ENCODE peak calls at places on chromosomes 5 and 9, in five cellular contexts. J, G, T, S and O are unnamed samples.

GRCh38 chr5:1003296-1003937 is 5.2 kb upstream of the NKD2 start:
- DNase-seq in J (no peak), G (no peak), T (no peak), S (no peak), O (no peak)

GRCh38 chr9:36870960-36871359 is 163.1 kb downstream of the PAX5 start:
- DNase-seq in J (no peak), G (no peak), T (no peak), S (no peak), O (no peak)

GRCh38 chr9:116027096-116027495 is 126.5 kb upstream of the PAPPA start:
- DNase-seq in J (no peak), G (no peak), T (no peak), S (no peak), O (no peak)

GRCh38 chr9:87322840-87323635 is 174.6 kb upstream of the DAPK1 start:
- DNase-seq in J (no peak), G (no peak), T (no peak), S (no peak), O (no peak)

GRCh38 chr5:173729079-173729765 is 112.8 kb upstream of the BOD1 start:
- DNase-seq in J (no peak), G (no peak), T (no peak), S (no peak), O (no peak)

GRCh38 chr5:52799358-52799982 is 11.8 kb downstream of the ITGA1 start:
- DNase-seq in J (peak), G (peak), T (peak), S (no peak), O (no peak)

GRCh38 chr9:91253488-91253887 is 108.2 kb downstream of the AUH start:
- DNase-seq in J (peak), G (peak), T (no peak), S (no peak), O (no peak)

GRCh38 chr5:123209163-123210013 is 120.3 kb downstream of the PRDM6 start:
- DNase-seq in J (peak), G (peak), T (no peak), S (no peak), O (no peak)

GRCh38 chr9:111034146-111034545 is 4.1 kb downstream of the LPAR1 start:
- DNase-seq in J (no peak), G (no peak), T (no peak), S (no peak), O (no peak)

GRCh38 chr5:74031536-74031935 is 405.5 kb downstream of the ARHGEF28 start:
- DNase-seq in J (no peak), G (no peak), T (no peak), S (no peak), O (no peak)

GRCh38 chr5:180471866-180472265 is 22.3 kb upstream of the CNOT6 start:
- DNase-seq in J (no peak), G (no peak), T (no peak), S (no peak), O (no peak)

GRCh38 chr9:84404095-84404686 is 63.6 kb upstream of the SLC28A3 start:
- DNase-seq in J (peak), G (peak), T (peak), S (peak), O (no peak)

GRCh38 chr9:104260004-104260403 is 165.9 kb downstream of the SMC2 start:
- DNase-seq in J (no peak), G (no peak), T (no peak), S (no peak), O (no peak)

GRCh38 chr9:119556129-119556875 is 187.1 kb upstream of the BRINP1 start:
- DNase-seq in J (peak), G (peak), T (peak), S (peak), O (no peak)

GRCh38 chr5:78288246-78288645 is 6.3 kb downstream of the AP3B1 start:
- DNase-seq in J (no peak), G (no peak), T (no peak), S (no peak), O (no peak)

GRCh38 chr5:55467862-55468551 is 66.8 kb downstream of the PLPP1 start:
- DNase-seq in J (no peak), G (no peak), T (no peak), S (no peak), O (no peak)

GRCh38 chr5:125412051-125412560 is 665.7 kb upstream of the ZNF608 start:
- DNase-seq in J (no peak), G (no peak), T (no peak), S (no peak), O (peak)

GRCh38 chr9:121707477-121708424 is 56.3 kb downstream of the DAB2IP start:
- DNase-seq in J (no peak), G (no peak), T (no peak), S (no peak), O (peak)

GRCh38 chr5:127694518-127695171 is 8.5 kb upstream of the CCDC192 start:
- DNase-seq in J (no peak), G (no peak), T (no peak), S (no peak), O (no peak)

GRCh38 chr9:83013867-83014605 is 48.9 kb downstream of the RASEF start:
- DNase-seq in J (no peak), G (no peak), T (no peak), S (no peak), O (no peak)

GRCh38 chr5:1315709-1316587 is 21.1 kb upstream of the TERT start:
- DNase-seq in J (peak), G (peak), T (no peak), S (no peak), O (peak)

GRCh38 chr5:203246-203645 is 12.0 kb downstream of the LRRC14B start:
- DNase-seq in J (no peak), G (no peak), T (no peak), S (no peak), O (no peak)

GRCh38 chr5:132662925-132663770 is 5.2 kb downstream of the IL13 start:
- DNase-seq in J (peak), G (peak), T (no peak), S (no peak), O (peak)

GRCh38 chr9:114947058-114947457 is 16.7 kb upstream of the TNFSF8 start:
- DNase-seq in J (no peak), G (no peak), T (no peak), S (no peak), O (no peak)

GRCh38 chr5:157303667-157304327 is 37.9 kb downstream of the CYFIP2 start:
- DNase-seq in J (peak), G (no peak), T (no peak), S (peak), O (no peak)

GRCh38 chr9:90002299-90003045 is 397.7 kb downstream of the GADD45G start:
- DNase-seq in J (no peak), G (no peak), T (peak), S (no peak), O (no peak)

GRCh38 chr5:81208904-81209303 is 24.2 kb upstream of the CKMT2 start:
- DNase-seq in J (no peak), G (no peak), T (no peak), S (no peak), O (no peak)

GRCh38 chr5:45862763-45863162 is 166.6 kb upstream of the HCN1 start:
- DNase-seq in J (no peak), G (no peak), T (no peak), S (no peak), O (no peak)

GRCh38 chr5:151082976-151083651 is 2.3 kb upstream of the TNIP1 start:
- DNase-seq in J (no peak), G (no peak), T (no peak), S (no peak), O (no peak)

DNA sequence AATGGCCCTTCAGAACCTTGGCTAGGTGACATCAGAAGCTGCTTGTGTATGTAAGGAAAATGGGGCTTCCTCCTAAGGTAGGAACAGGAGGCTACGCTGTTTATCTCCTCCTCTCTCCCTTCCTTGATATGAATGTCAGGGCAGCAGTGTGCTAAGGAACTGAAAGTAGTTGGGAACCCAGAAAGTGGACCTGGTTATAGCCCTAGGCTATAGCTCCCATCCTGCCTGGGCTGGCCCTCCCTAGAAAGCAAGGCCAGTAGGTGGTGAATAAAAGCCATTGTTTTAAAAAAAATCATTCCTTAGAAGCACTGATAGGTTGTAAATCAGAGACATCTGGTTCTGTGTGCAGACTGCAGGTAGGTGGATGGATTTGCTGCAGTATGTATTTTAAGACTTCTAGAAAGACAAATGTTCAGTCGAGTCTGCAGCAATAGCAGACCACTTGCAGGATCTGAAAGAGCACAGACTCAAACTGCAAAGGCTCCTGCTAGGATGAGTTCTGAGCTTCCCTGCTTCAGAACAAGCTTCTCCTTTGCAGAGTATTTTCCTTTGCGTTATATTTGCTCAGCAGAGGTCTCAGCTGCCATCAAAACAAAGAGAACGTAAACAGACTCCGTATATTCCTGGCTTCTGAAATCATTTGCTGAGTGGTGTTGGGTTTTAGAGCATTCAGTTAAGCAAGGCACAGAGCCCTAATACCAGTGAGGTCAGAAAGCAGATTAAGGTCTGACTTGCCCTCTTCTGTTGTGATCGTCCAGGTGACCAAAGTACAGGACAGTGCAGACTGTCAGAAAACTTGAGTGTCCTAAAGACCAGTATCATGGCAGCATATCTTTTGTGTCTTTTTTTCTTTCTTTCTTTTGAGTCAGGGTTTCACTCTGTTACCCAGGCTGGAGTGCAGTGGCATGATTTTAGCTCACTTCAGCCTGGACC is 20.1 kb upstream of the CFAP157 start:
- DNase-seq in J (no peak), G (no peak), T (no peak), S (no peak), O (no peak)
- TF ChIP-seq POLR2AphosphoS5 in J (no peak), G (no peak), T (no peak), S (no peak), O (no peak)

GRCh38 chr5:145943674-145944121 is 7.3 kb downstream of the SH3RF2 start:
- DNase-seq in J (peak), G (no peak), T (no peak), S (no peak), O (no peak)
- TF ChIP-seq USF2 in J (no peak), G (no peak), T (no peak), S (no peak), O (no peak)

GRCh38 chr9:129414377-129415021 is 206.4 kb downstream of the C9orf50 start:
- DNase-seq in J (peak), G (peak), T (no peak), S (no peak), O (no peak)
- TF ChIP-seq POLR2AphosphoS5 in J (no peak), G (peak), T (no peak), S (no peak), O (no peak)

GRCh38 chr9:92295827-92296258 is 2.3 kb upstream of the IARS1 start:
- DNase-seq in J (peak), G (no peak), T (no peak), S (no peak), O (no peak)
- TF ChIP-seq USF2 in J (no peak), G (no peak), T (no peak), S (no peak), O (no peak)

DNA sequence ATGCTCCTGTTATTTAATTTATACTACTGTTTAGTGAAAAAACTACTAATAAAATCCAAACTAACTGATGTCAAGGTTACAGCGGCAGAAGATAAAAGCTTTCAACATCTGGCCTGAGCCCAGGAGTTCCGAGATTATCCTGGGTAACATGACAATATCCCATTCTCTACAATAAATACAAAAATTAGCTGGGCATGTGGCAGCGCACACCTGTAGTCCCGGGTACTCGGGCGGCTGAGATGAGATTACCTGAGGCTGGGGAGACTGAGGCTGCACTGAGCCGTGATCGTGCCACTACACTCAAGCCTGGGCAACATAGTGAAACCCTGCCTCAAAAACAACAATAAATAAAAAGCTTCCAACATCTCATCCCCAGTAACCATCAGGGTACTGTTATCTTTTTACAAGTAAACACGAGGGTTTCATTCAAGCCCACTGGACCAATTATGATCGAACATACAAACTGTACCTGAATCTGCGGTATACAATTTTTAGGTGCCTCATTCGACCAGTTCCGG is 1.3 kb downstream of the RPL37 start:
- DNase-seq in J (no peak), G (no peak), T (no peak), S (no peak), O (no peak)
- TF ChIP-seq POLR2AphosphoS5 in J (no peak), G (no peak), T (no peak), S (no peak), O (no peak)

GRCh38 chr9:16728128-16728505 is 142.4 kb downstream of the BNC2 start:
- DNase-seq in J (no peak), G (no peak), T (no peak), S (no peak), O (no peak)
- TF ChIP-seq USF2 in J (no peak), G (no peak), T (no peak), S (no peak), O (no peak)

GRCh38 chr5:141507387-141508091 is 18.7 kb downstream of the PCDHGC5 start:
- DNase-seq in J (no peak), G (no peak), T (peak), S (no peak), O (no peak)
- TF ChIP-seq POLR2AphosphoS5 in J (no peak), G (no peak), T (no peak), S (no peak), O (no peak)

GRCh38 chr9:126439402-126439765 is 112.8 kb downstream of the MVB12B start:
- DNase-seq in J (no peak), G (no peak), T (no peak), S (no peak), O (no peak)
- TF ChIP-seq USF2 in J (no peak), G (no peak), T (no peak), S (no peak), O (no peak)